ENCODE peak calls at places on chromosomes 11 and 22, in eight cellular contexts. Q is heart right ventricle, W is A549, Y is DND-41, I is mucosa of descending colon, L is uterus, K is spleen, B is stomach. M is an unnamed sample. For H3K4me1, the result is how much of the 10 kb centered on the place peaks cover.

GRCh38 chr11:126640186-126640585 is 284.7 kb downstream of the ST3GAL4 start:
- DNase-seq in Q (no peak), W (no peak), Y (no peak), I (no peak), L (no peak), K (no peak), B (no peak), M (no peak)

GRCh38 chr11:86497836-86498235 is 123.1 kb downstream of the CCDC81 start:
- DNase-seq in Q (no peak), W (no peak), Y (no peak), I (no peak), L (no peak), K (no peak), B (no peak), M (no peak)

GRCh38 chr11:44754876-44755552 is 28.3 kb downstream of the TSPAN18 start:
- DNase-seq in Q (no peak), W (no peak), Y (no peak), I (no peak), L (no peak), K (no peak), B (no peak), M (no peak)

GRCh38 chr22:18979957-18980356 is 43.9 kb upstream of the PRODH start:
- DNase-seq in Q (no peak), W (no peak), Y (no peak), I (no peak), L (no peak), K (peak), B (no peak), M (no peak)

GRCh38 chr11:111586305-111586915 is 15.8 kb upstream of the SIK2 start:
- DNase-seq in Q (peak), W (peak), Y (peak), I (no peak), L (no peak), K (no peak), B (peak), M (no peak)

GRCh38 chr11:95592455-95592854 is 197.1 kb downstream of the FAM76B start:
- DNase-seq in Q (no peak), W (no peak), Y (no peak), I (no peak), L (no peak), K (no peak), B (no peak), M (no peak)

GRCh38 chr22:25167082-25167481 is 32.6 kb upstream of the CRYBB3 start:
- DNase-seq in Q (no peak), W (no peak), Y (no peak), I (no peak), L (no peak), K (no peak), B (no peak), M (no peak)

GRCh38 chr11:110730773-110731172 is 18.5 kb upstream of the ARHGAP20 start:
- DNase-seq in Q (no peak), W (no peak), Y (no peak), I (no peak), L (no peak), K (no peak), B (no peak), M (no peak)

GRCh38 chr11:35234836-35235235 is 95.9 kb downstream of the CD44 start:
- DNase-seq in Q (no peak), W (no peak), Y (no peak), I (no peak), L (no peak), K (no peak), B (no peak), M (no peak)

GRCh38 chr11:17538731-17539130 is 5.5 kb downstream of the USH1C start:
- DNase-seq in Q (no peak), W (no peak), Y (no peak), I (no peak), L (no peak), K (peak), B (no peak), M (no peak)

GRCh38 chr22:36432592-36433317 is 45.0 kb upstream of the MYH9 start:
- DNase-seq in Q (no peak), W (no peak), Y (no peak), I (no peak), L (no peak), K (no peak), B (no peak), M (no peak)

GRCh38 chr22:36433318-36434231 is 45.8 kb upstream of the MYH9 start:
- DNase-seq in Q (no peak), W (no peak), Y (no peak), I (peak), L (no peak), K (no peak), B (peak), M (no peak)

GRCh38 chr22:36425977-36426523 is 38.3 kb upstream of the MYH9 start:
- DNase-seq in Q (peak), W (peak), Y (no peak), I (no peak), L (peak), K (peak), B (no peak), M (no peak)

GRCh38 chr22:36431977-36432376 is 44.2 kb upstream of the MYH9 start:
- DNase-seq in Q (no peak), W (no peak), Y (no peak), I (no peak), L (no peak), K (no peak), B (no peak), M (no peak)

GRCh38 chr22:36430863-36431262 is 43.1 kb upstream of the MYH9 start:
- DNase-seq in Q (no peak), W (peak), Y (no peak), I (no peak), L (no peak), K (no peak), B (no peak), M (no peak)
- H3K4me1 ChIP-seq in Q (under half), W (half or more), Y (under half), I (under half), L (under half), K (half or more), B (under half), M (under half)

DNA sequence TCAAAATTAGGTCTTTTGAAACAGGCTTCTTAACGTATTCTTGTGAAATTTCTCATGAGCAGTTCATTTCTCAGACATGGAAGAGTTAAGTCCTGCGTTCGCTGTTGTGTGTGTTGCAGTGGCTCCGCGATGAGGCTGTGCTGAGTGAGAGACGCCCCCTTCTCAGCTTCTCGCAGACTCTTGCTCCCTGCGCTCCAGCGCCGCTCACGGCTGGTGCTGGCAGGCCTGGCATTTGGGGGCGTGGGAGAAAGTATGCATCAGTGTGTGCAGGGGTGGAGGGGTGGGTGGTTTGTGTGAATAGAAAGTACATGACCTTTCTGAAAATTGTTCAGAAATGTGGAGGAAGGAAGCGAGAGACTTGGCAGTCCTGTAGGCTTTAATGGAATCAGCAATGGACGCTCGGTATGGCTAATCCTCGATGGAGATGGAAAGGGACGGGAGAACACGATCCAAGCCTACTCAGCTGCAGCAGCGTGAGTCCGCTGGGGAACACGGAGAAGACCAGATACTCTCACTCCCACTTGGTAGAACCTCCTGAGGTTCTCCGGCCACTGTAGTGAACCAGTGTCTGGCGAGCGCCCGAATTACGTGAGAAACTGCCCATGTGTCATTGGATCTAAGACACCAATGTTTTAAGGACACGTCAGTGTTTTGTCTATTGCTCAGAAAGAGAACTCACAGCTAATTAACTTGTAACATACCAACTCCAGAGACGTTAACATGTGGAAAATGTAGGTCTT is 5.9 kb downstream of the TAB1 start:
- DNase-seq in Q (no peak), W (no peak), Y (no peak), I (peak), L (peak), K (peak), B (no peak), M (no peak)
- TF ChIP-seq CTCF in Q (no peak), W (no peak), Y (no peak), I (no peak), L (no peak), K (no peak), B (no peak), M (no peak)

GRCh38 chr11:69702769-69703510 is 882 bp downstream of the FGF19 start:
- DNase-seq in Q (no peak), W (no peak), Y (no peak), I (no peak), L (no peak), K (peak), B (no peak), M (no peak)

GRCh38 chr11:69705246-69705856 is 1.5 kb upstream of the FGF19 start:
- DNase-seq in Q (no peak), W (no peak), Y (no peak), I (no peak), L (no peak), K (no peak), B (no peak), M (no peak)

GRCh38 chr11:69705901-69706787 is 2.3 kb upstream of the FGF19 start:
- DNase-seq in Q (no peak), W (no peak), Y (no peak), I (no peak), L (no peak), K (peak), B (no peak), M (no peak)

GRCh38 chr11:69703711-69704507 is at the start of gene FGF19:
- DNase-seq in Q (no peak), W (no peak), Y (no peak), I (no peak), L (no peak), K (peak), B (no peak), M (no peak)

DNA sequence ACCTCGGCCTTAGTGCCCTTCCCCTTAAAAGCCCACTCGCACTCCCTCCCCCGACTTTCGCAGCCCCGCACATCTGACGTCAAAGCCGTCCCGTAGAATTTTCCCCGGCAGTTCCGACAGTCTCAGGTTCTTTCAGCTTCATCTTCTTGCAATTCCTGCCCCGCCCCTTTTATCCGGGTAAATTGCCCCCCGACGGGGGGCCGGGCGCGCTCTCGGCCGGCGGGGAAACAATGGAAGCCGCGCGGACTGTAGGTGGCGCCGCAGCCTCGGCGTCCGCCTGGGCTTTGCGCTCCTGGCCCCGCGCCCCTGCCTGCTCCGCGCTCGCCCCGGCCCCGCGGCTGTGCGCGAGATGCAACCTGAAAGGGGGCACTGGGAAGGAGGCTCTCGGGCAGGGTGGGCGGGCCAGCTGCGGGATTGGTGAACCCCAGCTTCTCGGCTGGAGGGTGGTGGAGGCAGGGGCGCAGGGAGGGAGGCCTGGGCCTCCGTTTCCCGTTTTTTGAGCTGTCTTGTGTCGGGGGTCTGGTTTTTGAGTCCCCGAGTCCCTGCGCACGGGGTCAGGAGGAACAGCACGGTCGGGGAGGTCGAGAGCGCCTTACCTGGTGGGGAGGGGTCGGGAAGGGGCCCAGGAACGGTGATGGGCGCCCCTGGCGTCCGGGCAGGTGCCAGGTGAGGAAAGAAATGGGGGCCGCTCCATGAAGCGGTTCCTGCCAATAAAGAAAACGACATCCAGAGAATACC is 855 bp upstream of the FGF19 start:
- DNase-seq in Q (no peak), W (peak), Y (no peak), I (no peak), L (no peak), K (peak), B (no peak), M (no peak)
- H3K4me3 ChIP-seq in Q (peak), W (peak), Y (no peak), I (no peak), L (no peak), K (no peak), B (no peak), M (no peak)

DNA sequence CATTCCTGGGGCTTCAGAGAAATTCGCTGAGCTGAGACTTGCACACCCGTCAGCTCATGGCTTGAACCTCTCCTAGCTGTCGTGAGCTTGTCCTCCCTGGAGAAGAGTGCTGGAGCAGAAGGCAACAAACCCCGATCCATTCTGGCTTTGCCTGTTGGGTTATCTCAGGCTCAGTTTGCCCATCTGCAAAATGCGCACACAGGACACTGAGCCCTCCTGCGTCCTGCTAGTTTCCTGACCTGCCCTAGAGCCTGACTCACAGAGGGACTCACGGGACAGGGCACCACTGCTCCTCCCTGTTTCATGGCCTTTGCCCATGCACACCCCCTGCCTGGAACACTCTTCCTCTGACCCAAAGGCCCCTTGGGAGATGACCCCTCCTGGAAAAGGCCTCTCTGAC is 365.0 kb downstream of the MN1 start:
- DNase-seq in Q (no peak), W (no peak), Y (no peak), I (no peak), L (no peak), K (no peak), B (no peak), M (no peak)
- H3K4me1 ChIP-seq in Q (under half), W (under half), Y (under half), I (under half), L (under half), K (under half), B (under half), M (under half)

GRCh38 chr22:32123657-32124056 is 35.4 kb downstream of the C22orf42 start:
- DNase-seq in Q (no peak), W (peak), Y (no peak), I (no peak), L (no peak), K (no peak), B (no peak), M (no peak)
- TF ChIP-seq CTCF in Q (no peak), W (peak), Y (peak), I (no peak), L (no peak), K (no peak), B (no peak), M (no peak)

GRCh38 chr11:68750988-68751325 is 363 bp downstream of the TESMIN start:
- DNase-seq in Q (no peak), W (no peak), Y (no peak), I (no peak), L (no peak), K (no peak), B (no peak), M (no peak)

GRCh38 chr11:68749061-68749491 is 2.2 kb downstream of the TESMIN start:
- DNase-seq in Q (no peak), W (no peak), Y (no peak), I (no peak), L (no peak), K (no peak), B (no peak), M (no peak)

GRCh38 chr11:68751331-68751856 is at the start of gene TESMIN:
- DNase-seq in Q (peak), W (peak), Y (peak), I (peak), L (peak), K (peak), B (peak), M (peak)

GRCh38 chr11:68749501-68750196 is 1.7 kb downstream of the TESMIN start:
- DNase-seq in Q (no peak), W (no peak), Y (no peak), I (no peak), L (no peak), K (no peak), B (no peak), M (no peak)

DNA sequence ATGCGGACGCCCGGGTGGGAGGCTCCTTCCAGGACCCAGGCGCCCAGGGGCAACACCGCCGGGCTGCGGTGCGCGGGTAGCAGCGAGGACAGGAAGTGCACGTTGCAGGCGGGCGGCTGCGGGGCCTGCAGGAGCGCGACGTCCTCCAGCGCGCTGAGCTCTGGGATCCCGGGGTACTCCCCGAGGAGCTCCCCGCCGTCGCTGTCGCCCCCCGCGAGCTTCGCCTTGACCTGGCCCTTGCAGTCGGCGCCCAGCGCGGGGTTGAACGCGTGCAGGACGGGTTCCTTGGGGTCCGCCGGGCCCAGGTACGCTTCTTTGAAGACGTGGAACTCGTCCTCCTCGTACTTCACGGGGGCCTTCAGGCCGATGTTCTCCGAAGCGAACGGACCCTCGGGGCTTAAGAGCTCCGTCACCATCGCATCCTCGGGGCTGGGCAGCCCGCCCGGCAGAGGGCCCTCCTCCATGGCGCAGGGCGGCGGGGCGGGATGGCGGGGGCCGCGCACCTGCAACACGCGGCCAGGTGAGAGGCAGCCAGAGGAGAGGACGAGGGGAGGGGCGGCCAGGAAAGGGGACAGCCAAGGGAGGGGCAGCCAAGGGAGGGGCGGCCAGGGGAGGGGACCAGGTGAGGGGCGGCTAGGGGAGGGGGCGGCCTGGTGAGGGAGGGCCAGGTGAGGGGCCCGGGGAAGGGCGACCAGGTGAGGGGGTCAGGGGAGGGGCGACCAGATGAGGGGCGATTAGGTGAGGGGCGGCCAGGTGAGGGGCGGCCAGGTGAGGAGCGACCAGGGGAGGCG is 928 bp downstream of the TESMIN start:
- DNase-seq in Q (no peak), W (no peak), Y (no peak), I (peak), L (no peak), K (peak), B (no peak), M (no peak)
- H3K4me3 ChIP-seq in Q (no peak), W (peak), Y (no peak), I (no peak), L (no peak), K (no peak), B (peak), M (no peak)

GRCh38 chr11:13635804-13636203 is 32.7 kb upstream of the FAR1 start:
- DNase-seq in Q (no peak), W (no peak), Y (no peak), I (no peak), L (no peak), K (no peak), B (no peak), M (no peak)

GRCh38 chr11:13635290-13635689 is 33.2 kb upstream of the FAR1 start:
- DNase-seq in Q (no peak), W (no peak), Y (no peak), I (no peak), L (no peak), K (no peak), B (no peak), M (no peak)

GRCh38 chr11:13638436-13638835 is 30.0 kb upstream of the FAR1 start:
- DNase-seq in Q (no peak), W (no peak), Y (no peak), I (no peak), L (no peak), K (no peak), B (no peak), M (no peak)

DNA sequence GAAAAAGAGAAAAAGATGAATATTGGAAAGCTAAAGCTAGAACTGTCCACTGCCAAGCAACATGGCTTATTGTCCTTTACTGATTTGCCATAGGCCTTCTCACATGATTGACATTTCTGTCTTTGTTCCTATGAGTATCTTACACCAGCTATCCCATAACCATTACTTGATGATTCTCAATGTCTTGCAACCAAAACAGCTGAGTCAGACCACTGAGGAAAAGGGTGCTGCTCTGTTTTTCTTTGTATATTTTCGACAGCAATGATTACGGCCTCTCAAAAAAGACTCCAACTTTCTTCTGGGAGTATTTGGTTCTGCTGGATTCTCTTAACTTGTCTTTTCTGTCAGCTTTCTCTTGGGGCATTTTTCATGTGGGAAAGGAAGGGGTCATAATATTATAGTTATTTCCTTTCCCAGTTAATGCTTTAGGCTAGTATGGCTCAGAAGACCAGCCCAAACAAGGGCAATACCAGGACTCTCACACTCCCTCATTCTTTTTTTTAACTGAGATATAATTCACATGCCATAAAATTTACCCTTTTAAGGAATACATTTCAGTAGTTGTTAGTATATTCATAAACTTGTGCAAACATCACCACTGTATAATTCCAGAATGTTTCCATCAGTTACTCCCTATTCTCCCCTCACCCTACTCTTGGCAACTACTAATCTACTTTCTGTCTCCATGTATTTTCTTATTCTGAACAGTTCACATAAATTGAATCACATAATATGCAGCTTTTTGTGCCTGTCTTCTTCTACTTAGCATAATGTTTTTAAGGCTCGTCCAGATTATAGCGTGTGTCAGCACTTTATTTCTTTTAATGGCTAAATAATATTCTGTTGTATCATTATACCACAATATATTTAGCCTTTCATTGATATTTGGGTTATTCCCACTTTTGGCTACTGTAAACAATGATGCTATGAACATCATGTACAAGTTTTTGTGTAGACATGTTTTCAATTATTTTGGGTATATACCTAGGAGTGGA is 31.0 kb upstream of the FAR1 start:
- DNase-seq in Q (no peak), W (no peak), Y (no peak), I (no peak), L (no peak), K (no peak), B (no peak), M (no peak)
- H3K4me1 ChIP-seq in Q (under half), W (under half), Y (under half), I (under half), L (under half), K (under half), B (under half), M (under half)